ENCODE peak calls at places on chromosomes 3 and 15, in nine cellular contexts. L is activated naive CD4-positive, alpha-beta T cell treated with anti-CD3 and anti-CD28 coated beads for 36 hours; U is activated CD8-positive, alpha-beta memory T cell treated with anti-CD3 and anti-CD28 coated beads, Interleukin-2, amount 10 ng/mL, durations not matched to agents 7 days and 5 days; I is BJ; Q is T1000; T is body of pancreas; F is GM04504; Z is CD8-positive, alpha-beta T cell; E is lower lobe of right lung. O is an unnamed sample.

GRCh38 chr3:155946178-155946577 is 75.7 kb downstream of the GMPS start:
- DNase-seq in L (no peak), U (no peak), I (peak; percentile 53), Q (no peak), T (no peak), F (peak; percentile 69), Z (no peak), E (no peak), O (no peak)

GRCh38 chr3:73453676-73454075 is 171.1 kb downstream of the PDZRN3 start:
- DNase-seq in L (no peak), U (no peak), I (no peak), Q (no peak), T (no peak), F (no peak), Z (no peak), E (no peak), O (no peak)

GRCh38 chr3:78659386-78659987 is 1108.3 kb downstream of the ROBO1 start:
- DNase-seq in L (peak; percentile 31), U (no peak), I (no peak), Q (peak; percentile 16), T (peak; percentile 48), F (no peak), Z (no peak), E (no peak), O (peak; percentile 24)

GRCh38 chr3:32018723-32019564 is 37.4 kb downstream of the ZNF860 start:
- DNase-seq in L (no peak), U (no peak), I (no peak), Q (no peak), T (no peak), F (peak; percentile 10), Z (no peak), E (no peak), O (no peak)

GRCh38 chr15:87874896-87875661 is 381.5 kb downstream of the NTRK3 start:
- DNase-seq in L (no peak), U (no peak), I (peak; percentile 60), Q (peak; percentile 32), T (no peak), F (peak; percentile 60), Z (no peak), E (peak; percentile 42), O (no peak)

GRCh38 chr15:51155016-51155580 is 60.4 kb upstream of the TNFAIP8L3 start:
- DNase-seq in L (no peak), U (no peak), I (no peak), Q (no peak), T (no peak), F (no peak), Z (no peak), E (no peak), O (no peak)

GRCh38 chr3:78690806-78691205 is 1077.0 kb downstream of the ROBO1 start:
- DNase-seq in L (no peak), U (no peak), I (no peak), Q (no peak), T (no peak), F (no peak), Z (no peak), E (no peak), O (no peak)

GRCh38 chr15:82803793-82804574 is 1.9 kb downstream of the FSD2 start:
- DNase-seq in L (no peak), U (no peak), I (no peak), Q (no peak), T (no peak), F (no peak), Z (no peak), E (no peak), O (no peak)

GRCh38 chr15:66761723-66762595 is 59.9 kb downstream of the SMAD6 start:
- DNase-seq in L (no peak), U (no peak), I (no peak), Q (peak; percentile 44), T (no peak), F (no peak), Z (no peak), E (no peak), O (no peak)

GRCh38 chr3:7669641-7670040 is 808.7 kb downstream of the GRM7 start:
- DNase-seq in L (no peak), U (no peak), I (no peak), Q (no peak), T (no peak), F (no peak), Z (no peak), E (no peak), O (no peak)

GRCh38 chr15:63076136-63077005 is 33.8 kb downstream of the TPM1 start:
- DNase-seq in L (no peak), U (no peak), I (no peak), Q (no peak), T (no peak), F (no peak), Z (no peak), E (no peak), O (no peak)

GRCh38 chr15:63501256-63502089 is 2.9 kb upstream of the USP3 start:
- DNase-seq in L (peak; percentile 69), U (no peak), I (peak; percentile 83), Q (peak; percentile 60), T (peak; percentile 83), F (peak; percentile 80), Z (no peak), E (peak; percentile 84), O (peak; percentile 88)

GRCh38 chr15:35211240-35211952 is 126.3 kb upstream of the NANOGP8 start:
- DNase-seq in L (no peak), U (no peak), I (no peak), Q (no peak), T (no peak), F (no peak), Z (no peak), E (no peak), O (no peak)

GRCh38 chr3:123993818-123994217 is 1.9 kb upstream of the ROPN1 start:
- DNase-seq in L (no peak), U (no peak), I (no peak), Q (no peak), T (no peak), F (no peak), Z (no peak), E (no peak), O (no peak)

GRCh38 chr3:52721002-52721741 is 15.3 kb downstream of the SPCS1 start:
- DNase-seq in L (peak; percentile 42), U (peak; percentile 58), I (no peak), Q (no peak), T (no peak), F (no peak), Z (no peak), E (no peak), O (no peak)

GRCh38 chr3:14841836-14842235 is 23.1 kb downstream of the FGD5 start:
- DNase-seq in L (no peak), U (no peak), I (no peak), Q (no peak), T (no peak), F (no peak), Z (no peak), E (no peak), O (no peak)

GRCh38 chr15:51380999-51381806 is 39.7 kb downstream of the GLDN start:
- DNase-seq in L (peak; percentile 58), U (peak; percentile 68), I (no peak), Q (peak; percentile 50), T (peak; percentile 60), F (no peak), Z (no peak), E (no peak), O (peak; percentile 67)

GRCh38 chr15:89898628-89899302 is 5.0 kb upstream of the AP3S2 start:
- DNase-seq in L (peak; percentile 66), U (peak; percentile 62), I (no peak), Q (no peak), T (peak; percentile 69), F (peak; percentile 18), Z (peak; percentile 56), E (no peak), O (no peak)

O was measured in colonic mucosa.